ENCODE peak calls at places on chromosome 2, in ten cellular contexts. D is upper lobe of left lung; P is T-cell; F is A172; A is neural crest cell; Q is activated CD8-positive, alpha-beta memory T cell treated with anti-CD3 and anti-CD28 coated beads, Interleukin-2, amount 50 U/mL, for 48 hours; H is HL-60; E is activated naive CD4-positive, alpha-beta T cell treated with anti-CD3 and anti-CD28 coated beads, Interleukin-2, amount 10 ng/mL, durations not matched to agents 7 days and 5 days; G is skeletal muscle cell; R is NCI-H2081. V is an unnamed sample.

GRCh38 chr2:219679571-219679970 is 52.1 kb downstream of the SLC4A3 start:
- DNase-seq in Q (no peak), R (no peak), E (no peak), D (no peak), F (no peak), P (no peak), G (no peak), H (no peak), A (no peak), V (no peak)

GRCh38 chr2:117942958-117943672 is 70.8 kb downstream of the CCDC93 start:
- DNase-seq in F (no peak), H (no peak), P (no peak), R (no peak), E (no peak), G (peak), A (no peak), D (no peak), Q (no peak), V (no peak)

GRCh38 chr2:197273485-197273884 is 37.1 kb downstream of the ANKRD44 start:
- DNase-seq in D (peak), Q (no peak), F (no peak), E (no peak), P (no peak), R (peak), G (no peak), A (no peak), H (no peak), V (no peak)

GRCh38 chr2:63051795-63052333 is 1.2 kb downstream of the OTX1 start:
- DNase-seq in E (no peak), P (no peak), F (no peak), G (no peak), R (no peak), A (no peak), Q (peak), H (no peak), D (no peak), V (no peak)

GRCh38 chr2:25257931-25258771 is 83.6 kb downstream of the DNMT3A start:
- DNase-seq in R (no peak), E (no peak), A (no peak), P (no peak), D (no peak), H (no peak), F (no peak), Q (no peak), G (no peak), V (no peak)

GRCh38 chr2:38464971-38465788 is 88.1 kb upstream of the ATL2 start:
- DNase-seq in D (no peak), F (no peak), E (no peak), A (no peak), H (no peak), P (no peak), R (no peak), G (no peak), Q (no peak), V (no peak)

GRCh38 chr2:198991431-198991830 is 466.3 kb downstream of the SATB2 start:
- DNase-seq in D (no peak), A (no peak), P (no peak), F (no peak), H (no peak), Q (no peak), R (no peak), E (no peak), G (no peak), V (no peak)

GRCh38 chr2:98468621-98469236 is 24.1 kb downstream of the INPP4A start:
- DNase-seq in F (peak), E (peak), P (no peak), R (no peak), A (no peak), H (no peak), G (no peak), D (no peak), Q (peak), V (no peak)

GRCh38 chr2:30178618-30179404 is 32.0 kb downstream of the YPEL5 start:
- DNase-seq in H (no peak), E (no peak), R (no peak), Q (no peak), G (peak), A (no peak), P (no peak), D (peak), F (no peak), V (no peak)

GRCh38 chr2:98412751-98413445 is 31.8 kb upstream of the INPP4A start:
- DNase-seq in G (no peak), H (peak), E (peak), F (peak), P (peak), Q (peak), A (peak), D (no peak), R (peak), V (peak)

V was measured in kidney glomerular epithelial cell.